ENCODE peak calls at places on chromosomes 7 and 10, in seven cellular contexts. One of them, this sample, is unnamed.

GRCh38 chr7:38311329-38311937 is 38.0 kb upstream of the TARP start:
- DNase-seq in K562: peak
- DNase-seq in A549: peak
- DNase-seq in SK-N-SH: peak
- DNase-seq in GM12878: no peak
- DNase-seq in HepG2: no peak
- DNase-seq in HCT116: no peak
- DNase-seq in this sample: peak

GRCh38 chr7:24854866-24855265 is 97.6 kb upstream of the GSDME start:
- DNase-seq in K562: no peak
- DNase-seq in A549: no peak
- DNase-seq in SK-N-SH: no peak
- DNase-seq in GM12878: no peak
- DNase-seq in HepG2: no peak
- DNase-seq in HCT116: no peak
- DNase-seq in this sample: no peak

GRCh38 chr10:96565774-96566173 is 21.0 kb downstream of the TM9SF3 start:
- DNase-seq in K562: no peak
- DNase-seq in A549: no peak
- DNase-seq in SK-N-SH: peak
- DNase-seq in GM12878: no peak
- DNase-seq in HepG2: no peak
- DNase-seq in HCT116: no peak
- DNase-seq in this sample: no peak

GRCh38 chr7:75639071-75639892 is 99.5 kb downstream of the HIP1 start:
- DNase-seq in K562: peak
- DNase-seq in A549: peak
- DNase-seq in SK-N-SH: peak
- DNase-seq in GM12878: no peak
- DNase-seq in HepG2: no peak
- DNase-seq in HCT116: no peak
- DNase-seq in this sample: peak

GRCh38 chr7:74584160-74584954 is 73.2 kb upstream of the GTF2I start:
- DNase-seq in K562: peak
- DNase-seq in A549: no peak
- DNase-seq in SK-N-SH: peak
- DNase-seq in GM12878: no peak
- DNase-seq in HepG2: peak
- DNase-seq in HCT116: no peak
- DNase-seq in this sample: peak

GRCh38 chr10:3226960-3227724 is 54.6 kb upstream of the PITRM1 start:
- DNase-seq in K562: no peak
- DNase-seq in A549: peak
- DNase-seq in SK-N-SH: no peak
- DNase-seq in GM12878: no peak
- DNase-seq in HepG2: no peak
- DNase-seq in HCT116: peak
- DNase-seq in this sample: no peak

GRCh38 chr10:58477122-58477521 is 35.5 kb upstream of the BICC1 start:
- DNase-seq in K562: no peak
- DNase-seq in A549: no peak
- DNase-seq in SK-N-SH: no peak
- DNase-seq in GM12878: no peak
- DNase-seq in HepG2: no peak
- DNase-seq in HCT116: no peak
- DNase-seq in this sample: peak

GRCh38 chr7:47088329-47089067 is 493.4 kb downstream of the TNS3 start:
- DNase-seq in K562: peak
- DNase-seq in A549: peak
- DNase-seq in SK-N-SH: peak
- DNase-seq in GM12878: no peak
- DNase-seq in HepG2: peak
- DNase-seq in HCT116: peak
- DNase-seq in this sample: peak

GRCh38 chr7:22582860-22583640 is 83.1 kb upstream of the STEAP1B start:
- DNase-seq in K562: no peak
- DNase-seq in A549: peak
- DNase-seq in SK-N-SH: no peak
- DNase-seq in GM12878: no peak
- DNase-seq in HepG2: no peak
- DNase-seq in HCT116: no peak
- DNase-seq in this sample: peak

GRCh38 chr10:84427903-84428650 is 99.7 kb downstream of the CCSER2 start:
- DNase-seq in K562: no peak
- DNase-seq in A549: no peak
- DNase-seq in SK-N-SH: no peak
- DNase-seq in GM12878: no peak
- DNase-seq in HepG2: peak
- DNase-seq in HCT116: no peak
- DNase-seq in this sample: no peak

GRCh38 chr7:146053492-146053891 is 63.1 kb upstream of the CNTNAP2 start:
- DNase-seq in K562: peak
- DNase-seq in A549: no peak
- DNase-seq in SK-N-SH: no peak
- DNase-seq in GM12878: no peak
- DNase-seq in HepG2: no peak
- DNase-seq in HCT116: no peak
- DNase-seq in this sample: no peak
- H3K4me2 ChIP-seq in K562: no peak
- H3K4me2 ChIP-seq in A549: no peak
- H3K4me2 ChIP-seq in SK-N-SH: no peak
- H3K4me2 ChIP-seq in GM12878: no peak
- H3K4me2 ChIP-seq in HepG2: no peak
- H3K4me2 ChIP-seq in HCT116: no peak
- H3K4me2 ChIP-seq in this sample: no peak

GRCh38 chr7:127654404-127655392 is 2.7 kb downstream of the SND1 start:
- DNase-seq in K562: no peak
- DNase-seq in A549: no peak
- DNase-seq in SK-N-SH: no peak
- DNase-seq in GM12878: no peak
- DNase-seq in HepG2: no peak
- DNase-seq in HCT116: no peak
- DNase-seq in this sample: no peak
- TF ChIP-seq REST in K562: no peak
- TF ChIP-seq REST in A549: no peak
- TF ChIP-seq REST in SK-N-SH: no peak
- TF ChIP-seq REST in GM12878: no peak
- TF ChIP-seq REST in HepG2: no peak
- TF ChIP-seq REST in HCT116: no peak
- TF ChIP-seq REST in this sample: no peak

GRCh38 chr7:107269815-107270214 is 101.0 kb downstream of the HBP1 start:
- DNase-seq in K562: no peak
- DNase-seq in A549: no peak
- DNase-seq in SK-N-SH: no peak
- DNase-seq in GM12878: no peak
- DNase-seq in HepG2: no peak
- DNase-seq in HCT116: no peak
- DNase-seq in this sample: no peak

GRCh38 chr7:107268593-107268992 is 99.8 kb downstream of the HBP1 start:
- DNase-seq in K562: no peak
- DNase-seq in A549: no peak
- DNase-seq in SK-N-SH: no peak
- DNase-seq in GM12878: no peak
- DNase-seq in HepG2: no peak
- DNase-seq in HCT116: no peak
- DNase-seq in this sample: no peak

GRCh38 chr7:107262857-107263256 is 94.1 kb downstream of the HBP1 start:
- DNase-seq in K562: no peak
- DNase-seq in A549: no peak
- DNase-seq in SK-N-SH: no peak
- DNase-seq in GM12878: no peak
- DNase-seq in HepG2: no peak
- DNase-seq in HCT116: no peak
- DNase-seq in this sample: no peak

GRCh38 chr7:107267138-107267537 is 98.3 kb downstream of the HBP1 start:
- DNase-seq in K562: no peak
- DNase-seq in A549: no peak
- DNase-seq in SK-N-SH: no peak
- DNase-seq in GM12878: no peak
- DNase-seq in HepG2: no peak
- DNase-seq in HCT116: no peak
- DNase-seq in this sample: no peak

DNA sequence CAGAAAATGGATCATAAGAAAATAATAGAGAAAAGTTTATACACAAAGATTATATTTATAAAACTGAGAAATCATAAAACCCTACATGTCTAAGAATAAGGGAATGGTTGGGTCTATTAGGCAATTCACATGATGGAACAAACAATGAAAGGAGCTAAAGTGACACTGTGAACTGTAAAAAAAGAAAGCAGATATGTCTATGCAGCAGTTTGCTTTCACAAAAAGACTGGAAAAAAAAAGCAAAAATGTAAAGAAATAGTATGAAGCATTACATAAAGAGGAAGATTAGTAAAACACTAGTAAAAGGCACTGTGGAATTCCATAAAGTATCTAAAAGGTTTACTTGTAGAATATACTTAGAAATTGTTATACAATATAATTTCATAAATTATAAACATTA is 95.9 kb downstream of the HBP1 start:
- DNase-seq in K562: no peak
- DNase-seq in A549: no peak
- DNase-seq in SK-N-SH: no peak
- DNase-seq in GM12878: no peak
- DNase-seq in HepG2: no peak
- DNase-seq in HCT116: no peak
- DNase-seq in this sample: no peak
- H3K4me2 ChIP-seq in K562: no peak
- H3K4me2 ChIP-seq in A549: no peak
- H3K4me2 ChIP-seq in SK-N-SH: no peak
- H3K4me2 ChIP-seq in GM12878: no peak
- H3K4me2 ChIP-seq in HepG2: no peak
- H3K4me2 ChIP-seq in HCT116: no peak
- H3K4me2 ChIP-seq in this sample: no peak

GRCh38 chr7:113267271-113267670 is 148.9 kb upstream of the SMIM30 start:
- DNase-seq in K562: no peak
- DNase-seq in A549: no peak
- DNase-seq in SK-N-SH: no peak
- DNase-seq in GM12878: no peak
- DNase-seq in HepG2: no peak
- DNase-seq in HCT116: no peak
- DNase-seq in this sample: no peak
- TF ChIP-seq REST in K562: no peak
- TF ChIP-seq REST in A549: no peak
- TF ChIP-seq REST in SK-N-SH: no peak
- TF ChIP-seq REST in GM12878: no peak
- TF ChIP-seq REST in HepG2: no peak
- TF ChIP-seq REST in HCT116: no peak
- TF ChIP-seq REST in this sample: no peak

This sample was measured in GM23338.